ENCODE peak calls at places on chromosomes 11 and 22, in four cellular contexts. Y is A549, Z is IMR-90, J is adrenal gland. I is an unnamed sample.

GRCh38 chr11:57349491-57350274 is 11.5 kb downstream of the P2RX3 start:
- DNase-seq in Y (peak), Z (peak), J (peak), I (peak)

GRCh38 chr11:67174311-67174710 is 55.2 kb downstream of the KDM2A start:
- DNase-seq in Y (no peak), Z (no peak), J (no peak), I (no peak)

GRCh38 chr11:30788849-30789248 is 202.7 kb upstream of the MPPED2 start:
- DNase-seq in Y (no peak), Z (no peak), J (no peak), I (peak)

GRCh38 chr11:104968365-104968855 is at the start of gene CASP4:
- DNase-seq in Y (peak), Z (peak), J (peak), I (peak)

GRCh38 chr11:129894281-129895125 is 875 bp downstream of the NFRKB start:
- DNase-seq in Y (no peak), Z (peak), J (no peak), I (peak)

GRCh38 chr11:37449146-37449545 is 851.1 kb upstream of the RAG2 start:
- DNase-seq in Y (no peak), Z (peak), J (peak), I (peak)

GRCh38 chr11:10272132-10272531 is 21.9 kb downstream of the SBF2 start:
- DNase-seq in Y (no peak), Z (peak), J (no peak), I (peak)

GRCh38 chr22:50276143-50276542 is 6.0 kb upstream of the MAPK11 start:
- DNase-seq in Y (no peak), Z (peak), J (peak), I (peak)

GRCh38 chr11:18027475-18027874 is 14.6 kb upstream of the SERGEF start:
- DNase-seq in Y (no peak), Z (no peak), J (peak), I (no peak)

GRCh38 chr11:40924915-40925314 is 534.5 kb downstream of the LRRC4C start:
- DNase-seq in Y (no peak), Z (no peak), J (no peak), I (no peak)

GRCh38 chr22:26981111-26981510 is 323.7 kb downstream of the MIAT start:
- DNase-seq in Y (no peak), Z (no peak), J (no peak), I (no peak)

GRCh38 chr11:76348348-76348747 is 32.6 kb downstream of the THAP12 start:
- DNase-seq in Y (no peak), Z (no peak), J (no peak), I (no peak)

GRCh38 chr11:76347391-76347790 is 33.5 kb downstream of the THAP12 start:
- DNase-seq in Y (no peak), Z (no peak), J (peak), I (peak)
- TF ChIP-seq CTCF in Y (no peak), Z (no peak), J (no peak), I (no peak)

GRCh38 chr11:76671236-76671590 is 666 bp upstream of the LRRC32 start:
- DNase-seq in Y (no peak), Z (no peak), J (no peak), I (no peak)
- H3K4me3 ChIP-seq in Y (peak), Z (no peak), J (no peak), I (peak)

GRCh38 chr11:106295974-106296373 is 218.5 kb downstream of the AASDHPPT start:
- DNase-seq in Y (no peak), Z (no peak), J (no peak), I (no peak)
- TF ChIP-seq CTCF in Y (no peak), Z (no peak), J (no peak), I (no peak)

GRCh38 chr11:35139883-35140282 is 912 bp downstream of the CD44 start:
- DNase-seq in Y (no peak), Z (no peak), J (no peak), I (no peak)
- H3K4me3 ChIP-seq in Y (peak), Z (peak), J (no peak), I (peak)

DNA sequence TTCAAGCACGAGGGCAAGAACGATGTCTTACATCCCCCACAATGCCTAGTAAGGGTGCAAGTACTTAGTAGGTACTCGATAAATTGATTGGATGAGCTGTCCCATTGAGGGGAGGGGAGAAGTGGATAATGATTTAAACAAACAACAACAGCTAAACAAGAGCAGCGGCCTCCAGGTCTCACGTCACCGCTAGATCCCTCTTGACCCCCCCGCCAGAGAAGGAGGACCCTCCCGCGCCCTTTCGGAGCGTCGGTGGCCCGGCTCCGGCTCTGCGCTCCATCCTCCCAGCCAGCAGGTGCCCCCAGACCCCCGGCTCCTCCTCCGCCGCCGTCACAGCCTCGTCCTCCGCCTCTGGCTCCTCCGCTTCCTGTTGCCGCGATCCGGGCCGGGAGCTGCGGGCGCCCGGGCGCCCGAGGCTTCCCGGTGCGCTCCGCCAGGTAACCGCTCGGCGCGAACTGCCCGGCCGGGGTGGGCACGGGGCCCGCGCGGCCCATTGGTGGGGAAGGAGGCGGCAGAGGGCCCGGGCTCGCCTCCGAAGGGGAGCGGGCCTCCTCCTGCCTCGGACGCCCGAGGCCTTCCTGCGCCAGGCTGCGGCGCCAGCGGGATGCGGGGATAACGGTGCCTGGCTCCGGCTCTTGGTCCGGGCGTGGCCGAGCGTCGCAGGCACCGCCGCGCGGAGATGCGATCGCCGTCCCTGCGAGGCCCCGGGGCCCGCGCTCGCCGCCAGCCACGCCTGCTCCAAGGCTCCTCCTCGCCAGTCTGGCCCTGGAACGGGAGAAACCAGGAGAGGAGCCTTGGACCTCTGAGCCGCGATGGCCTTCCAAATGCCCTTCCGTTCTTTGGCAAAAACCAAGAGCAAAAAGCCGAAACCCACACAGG is at the start of gene TLCD5:
- DNase-seq in Y (peak), Z (peak), J (peak), I (peak)
- TF ChIP-seq CTCF in Y (peak), Z (peak), J (no peak), I (peak)

DNA sequence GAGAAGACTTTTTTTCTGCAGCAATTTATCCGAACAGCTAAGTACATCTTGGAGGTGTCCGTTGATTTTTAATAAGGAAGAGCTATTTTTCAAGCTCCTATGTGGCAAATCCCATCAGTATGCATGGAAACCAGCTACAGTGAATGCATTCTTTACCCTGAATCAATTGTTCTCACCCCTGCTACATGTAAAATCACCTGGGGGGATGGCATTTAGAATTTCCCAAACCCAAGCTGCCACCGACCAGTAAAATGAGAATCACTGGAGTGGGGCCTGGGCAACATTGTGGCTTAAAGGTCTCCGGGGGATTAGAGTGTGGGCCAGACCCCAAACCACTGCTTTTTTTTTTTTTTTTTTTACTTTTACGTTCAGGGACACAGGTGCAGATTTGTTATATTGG is 2.8 kb upstream of the ZNF195 start:
- DNase-seq in Y (no peak), Z (no peak), J (no peak), I (no peak)
- H3K4me3 ChIP-seq in Y (no peak), Z (no peak), J (no peak), I (no peak)

DNA sequence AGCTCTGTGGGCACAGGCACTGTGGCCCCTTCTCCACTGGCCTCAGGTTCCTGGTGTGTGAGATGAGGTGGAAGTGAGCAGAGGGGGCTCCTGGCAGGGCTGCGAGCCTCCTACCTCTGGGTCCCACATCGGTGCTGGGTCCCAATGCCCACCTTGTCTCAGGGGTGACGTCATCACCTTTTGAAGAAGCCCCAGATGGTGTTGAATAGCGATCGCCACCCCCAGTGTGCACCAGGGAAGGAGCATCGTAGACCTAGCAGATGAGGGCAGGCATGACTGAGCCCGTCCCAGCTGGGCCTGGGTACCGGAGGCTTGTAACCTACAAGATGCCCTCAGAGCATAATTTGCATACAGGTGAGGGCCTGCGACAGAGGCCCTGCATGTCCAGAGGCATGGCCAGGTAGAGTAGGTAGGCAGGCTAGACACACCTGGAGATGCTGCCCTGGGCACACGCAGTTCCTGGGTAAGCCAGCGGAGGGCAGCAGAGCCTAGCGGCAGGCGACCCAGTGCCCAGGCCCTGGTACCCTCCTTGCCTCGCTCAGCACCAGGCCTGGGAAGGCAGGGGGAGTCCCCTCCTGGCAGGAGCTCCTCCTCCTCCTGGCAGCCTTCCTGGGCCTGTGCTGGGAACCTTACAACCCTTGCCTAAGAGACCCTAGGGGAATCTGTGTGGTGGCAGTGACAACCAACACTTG is 52.5 kb downstream of the TPCN2 start:
- DNase-seq in Y (peak), Z (peak), J (peak), I (peak)
- TF ChIP-seq CTCF in Y (peak), Z (peak), J (peak), I (peak)

GRCh38 chr11:95792200-95792599 is 1.9 kb downstream of the CEP57 start:
- DNase-seq in Y (no peak), Z (no peak), J (no peak), I (no peak)
- H3K4me3 ChIP-seq in Y (no peak), Z (no peak), J (no peak), I (peak)

GRCh38 chr22:19943665-19944026 is 2.0 kb upstream of the TXNRD2 start:
- DNase-seq in Y (peak), Z (peak), J (no peak), I (peak)
- TF ChIP-seq CTCF in Y (no peak), Z (peak), J (no peak), I (peak)

DNA sequence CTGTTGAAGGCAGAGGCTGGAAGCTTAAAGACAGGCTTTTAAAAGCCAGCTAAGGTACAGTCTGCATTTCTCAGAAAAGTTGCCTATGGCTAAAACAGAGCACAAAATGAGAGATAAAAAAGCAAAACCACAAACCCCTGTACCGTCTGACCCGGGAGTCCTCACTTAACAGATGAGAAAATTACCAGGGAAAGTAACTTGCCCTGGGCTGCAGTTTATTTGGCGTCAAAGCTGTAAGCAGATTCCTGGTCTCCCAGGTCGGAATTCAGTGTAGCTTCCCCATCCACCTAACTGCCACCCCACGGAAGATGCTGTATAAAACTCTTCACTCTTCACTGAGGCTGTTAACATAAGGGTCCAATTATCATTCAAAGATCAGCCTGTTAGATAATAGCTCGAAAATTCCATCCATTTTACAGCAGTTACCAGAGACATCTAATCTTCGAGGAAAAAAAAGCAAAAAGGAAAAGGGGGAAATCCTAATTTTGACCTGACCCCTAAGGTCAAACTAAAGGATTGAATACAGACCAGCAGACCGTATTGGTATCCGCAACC is 1.5 kb downstream of the TCF20 start:
- DNase-seq in Y (no peak), Z (no peak), J (no peak), I (peak)
- H3K4me3 ChIP-seq in Y (peak), Z (peak), J (no peak), I (peak)